ENCODE peak calls at places on chromosomes 6 and 20, in five cellular contexts. B, X, R, T and P are unnamed samples.

GRCh38 chr6:44475417-44475778 is 87.9 kb downstream of the CDC5L start:
- DNase-seq in B (no peak), X (no peak), R (no peak), T (no peak), P (no peak)

GRCh38 chr20:3681931-3682820 is at the start of gene ADAM33:
- DNase-seq in B (no peak), X (peak), R (no peak), T (peak), P (no peak)

GRCh38 chr6:78561015-78561414 is 306.3 kb upstream of the IRAK1BP1 start:
- DNase-seq in B (no peak), X (no peak), R (no peak), T (no peak), P (no peak)

GRCh38 chr20:53943522-53944291 is 126.7 kb downstream of the BCAS1 start:
- DNase-seq in B (no peak), X (peak), R (peak), T (no peak), P (peak)

GRCh38 chr6:116685437-116685993 is 4.5 kb downstream of the KPNA5 start:
- DNase-seq in B (no peak), X (no peak), R (no peak), T (no peak), P (no peak)

GRCh38 chr6:158798311-158798710 is 20.9 kb downstream of the EZR start:
- DNase-seq in B (no peak), X (no peak), R (no peak), T (peak), P (no peak)

GRCh38 chr6:52411911-52412310 is 8.2 kb upstream of the EFHC1 start:
- DNase-seq in B (no peak), X (no peak), R (no peak), T (no peak), P (no peak)

GRCh38 chr6:145214570-145214969 is 520.8 kb downstream of the EPM2A start:
- DNase-seq in B (no peak), X (peak), R (no peak), T (no peak), P (peak)

GRCh38 chr6:31768717-31769257 is 6.3 kb downstream of the SAPCD1 start:
- DNase-seq in B (no peak), X (no peak), R (no peak), T (no peak), P (no peak)

GRCh38 chr6:167996424-167997199 is 859 bp upstream of the KIF25 start:
- DNase-seq in B (no peak), X (no peak), R (no peak), T (peak), P (no peak)

GRCh38 chr6:121510568-121511177 is 75.2 kb downstream of the GJA1 start:
- DNase-seq in B (no peak), X (peak), R (no peak), T (no peak), P (no peak)

GRCh38 chr20:61934716-61935530 is 130.8 kb downstream of the TAF4 start:
- DNase-seq in B (peak), X (no peak), R (no peak), T (peak), P (no peak)

GRCh38 chr6:84464471-84464870 is 237.0 kb upstream of the CEP162 start:
- DNase-seq in B (no peak), X (no peak), R (no peak), T (no peak), P (no peak)

GRCh38 chr6:17930321-17930993 is 57.0 kb downstream of the KIF13A start:
- DNase-seq in B (no peak), X (no peak), R (no peak), T (no peak), P (no peak)

GRCh38 chr6:106512048-106512957 is 117.0 kb downstream of the RTN4IP1 start:
- DNase-seq in B (peak), X (peak), R (peak), T (peak), P (peak)